ENCODE peak calls at places on chromosomes 2 and 18, in four cellular contexts. A is D341Med, I is ACHN, S is fibroblast of pulmonary artery. K is an unnamed sample.

GRCh38 chr2:109499549-109499948 is 114.2 kb downstream of the SEPTIN10 start:
- DNase-seq in A (no peak), I (no peak), S (no peak), K (no peak)

GRCh38 chr2:235514627-235515363 is 21.0 kb downstream of the AGAP1 start:
- DNase-seq in S (no peak), I (no peak), A (peak), K (no peak)

GRCh38 chr2:152585830-152586484 is 131.3 kb downstream of the PRPF40A start:
- DNase-seq in I (peak), S (peak), A (no peak), K (peak)

GRCh38 chr18:58174285-58174684 is 130.3 kb downstream of the NEDD4L start:
- DNase-seq in A (no peak), I (no peak), S (no peak), K (no peak)

GRCh38 chr2:12824771-12825363 is 108.1 kb downstream of the TRIB2 start:
- DNase-seq in S (no peak), A (no peak), I (no peak), K (no peak)

GRCh38 chr18:69590150-69590549 is 189.5 kb downstream of the DOK6 start:
- DNase-seq in S (peak), I (no peak), A (no peak), K (no peak)

GRCh38 chr2:157256621-157257020 is 884 bp upstream of the GALNT5 start:
- DNase-seq in I (no peak), S (no peak), A (no peak), K (no peak)

GRCh38 chr2:52810460-52810859 is 957.1 kb upstream of the CHAC2 start:
- DNase-seq in S (peak), I (peak), A (peak), K (peak)

GRCh38 chr18:30889582-30890301 is 152.8 kb downstream of the DSC3 start:
- DNase-seq in I (peak), S (peak), A (peak), K (peak)

GRCh38 chr18:49112031-49112430 is 161.3 kb upstream of the SMAD7 start:
- DNase-seq in S (no peak), A (no peak), I (no peak), K (no peak)

GRCh38 chr2:164561416-164561815 is 59.9 kb downstream of the GRB14 start:
- DNase-seq in S (no peak), A (no peak), I (no peak), K (no peak)

GRCh38 chr2:163552758-163553157 is 183.1 kb downstream of the FIGN start:
- DNase-seq in A (no peak), I (no peak), S (no peak), K (peak)

GRCh38 chr2:217451634-217452033 is 551.2 kb downstream of the TNS1 start:
- DNase-seq in I (peak), S (no peak), A (no peak), K (no peak)

GRCh38 chr2:144835634-144836351 is 315.9 kb upstream of the ZEB2 start:
- DNase-seq in A (no peak), I (peak), S (peak), K (no peak)

GRCh38 chr2:151053661-151053990 is 208.0 kb downstream of the RBM43 start:
- DNase-seq in S (no peak), A (no peak), I (no peak), K (no peak)

GRCh38 chr2:235634435-235635152 is 140.8 kb downstream of the AGAP1 start:
- DNase-seq in I (no peak), S (no peak), A (no peak), K (no peak)

GRCh38 chr2:74762789-74763188 is 71.1 kb upstream of the HK2 start:
- DNase-seq in A (no peak), S (no peak), I (peak), K (peak)

GRCh38 chr2:184006998-184007397 is 591.3 kb upstream of the ZNF804A start:
- DNase-seq in A (no peak), I (no peak), S (no peak), K (no peak)

GRCh38 chr18:5628512-5629255 is 84.9 kb upstream of the EPB41L3 start:
- DNase-seq in I (peak), A (peak), S (peak), K (peak)

GRCh38 chr2:203893386-203893785 is 25.8 kb downstream of the CTLA4 start:
- DNase-seq in I (no peak), S (peak), A (no peak), K (peak)

GRCh38 chr2:188623995-188624643 is 332.4 kb downstream of the GULP1 start:
- DNase-seq in I (no peak), S (peak), A (no peak), K (no peak)

GRCh38 chr2:128797533-128797932 is 478.9 kb upstream of the HS6ST1 start:
- DNase-seq in A (no peak), S (no peak), I (no peak), K (no peak)

GRCh38 chr2:223369889-223370288 is 232.3 kb downstream of the SCG2 start:
- DNase-seq in S (no peak), I (no peak), A (no peak), K (no peak)

GRCh38 chr2:148658807-148659722 is 14.5 kb downstream of the EPC2 start:
- DNase-seq in I (peak), S (peak), A (no peak), K (peak)

GRCh38 chr18:45664824-45665763 is 49.8 kb downstream of the SLC14A2 start:
- DNase-seq in A (peak), I (peak), S (peak), K (peak)

K was measured in SK-MEL-5.